ENCODE peak calls at places on chromosomes 7 and 10, in four cellular contexts. C, R, M and P are unnamed samples.

GRCh38 chr7:55271069-55271468 is 94.1 kb upstream of the LANCL2 start:
- DNase-seq in C (no peak), R (no peak), M (peak; percentile 9), P (no peak)

GRCh38 chr7:149799397-149800168 is 26.2 kb upstream of the ZNF467 start:
- DNase-seq in C (peak; percentile 35), R (peak; percentile 83), M (peak; percentile 70), P (peak; percentile 75)

GRCh38 chr7:66296001-66296521 is 90.9 kb downstream of the TPST1 start:
- DNase-seq in C (no peak), R (no peak), M (no peak), P (no peak)

GRCh38 chr7:72152171-72153131 is 259.7 kb downstream of the CALN1 start:
- DNase-seq in C (peak; percentile 87), R (no peak), M (no peak), P (no peak)

GRCh38 chr10:71302874-71303568 is 16.0 kb upstream of the SLC29A3 start:
- DNase-seq in C (peak; percentile 65), R (no peak), M (peak; percentile 71), P (peak; percentile 61)

GRCh38 chr10:131929122-131929845 is 28.5 kb downstream of the PPP2R2D start:
- DNase-seq in C (no peak), R (peak; percentile 31), M (peak; percentile 45), P (no peak)

GRCh38 chr7:140559410-140559809 is 80.1 kb upstream of the MKRN1 start:
- DNase-seq in C (no peak), R (no peak), M (no peak), P (no peak)

GRCh38 chr10:106043833-106044232 is 1120.7 kb downstream of the SORCS1 start:
- DNase-seq in C (no peak), R (no peak), M (no peak), P (no peak)

GRCh38 chr7:144454256-144455039 is 51.0 kb upstream of the NOBOX start:
- DNase-seq in C (no peak), R (no peak), M (no peak), P (peak; percentile 11)

GRCh38 chr7:79353720-79354468 is 99.6 kb downstream of the MAGI2 start:
- DNase-seq in C (no peak), R (no peak), M (no peak), P (no peak)

GRCh38 chr7:32591938-32592337 is 96.6 kb downstream of the AVL9 start:
- DNase-seq in C (no peak), R (no peak), M (no peak), P (no peak)

GRCh38 chr10:104247513-104248146 is 7.1 kb upstream of the GSTO1 start:
- DNase-seq in C (no peak), R (no peak), M (no peak), P (no peak)

GRCh38 chr10:71404510-71405295 is 8.0 kb downstream of the CDH23 start:
- DNase-seq in C (no peak), R (no peak), M (no peak), P (no peak)

GRCh38 chr10:8042864-8043568 is 11.5 kb upstream of the GATA3 start:
- DNase-seq in C (no peak), R (no peak), M (no peak), P (peak; percentile 22)

GRCh38 chr7:30659312-30659711 is 22.9 kb downstream of the CRHR2 start:
- DNase-seq in C (no peak), R (no peak), M (no peak), P (no peak)

GRCh38 chr7:128912281-128912680 is 1.8 kb upstream of the KCP start:
- DNase-seq in C (no peak), R (no peak), M (no peak), P (peak; percentile 24)

GRCh38 chr7:13880789-13881188 is 108.7 kb downstream of the ETV1 start:
- DNase-seq in C (no peak), R (no peak), M (no peak), P (no peak)

GRCh38 chr7:19080076-19080475 is 37.4 kb downstream of the TWIST1 start:
- DNase-seq in C (no peak), R (no peak), M (no peak), P (no peak)

GRCh38 chr10:96118604-96119450 is 11.3 kb upstream of the ZNF518A start:
- DNase-seq in C (peak; percentile 24), R (no peak), M (no peak), P (no peak)

GRCh38 chr7:118224521-118224920 is at the start of gene ANKRD7:
- DNase-seq in C (no peak), R (no peak), M (no peak), P (no peak)

GRCh38 chr10:26938578-26938977 is 77.8 kb upstream of the ABI1 start:
- DNase-seq in C (no peak), R (no peak), M (no peak), P (no peak)

GRCh38 chr10:59674211-59674836 is 35.3 kb downstream of the SLC16A9 start:
- DNase-seq in C (no peak), R (no peak), M (peak; percentile 37), P (no peak)

GRCh38 chr7:114885836-114886235 is 36.1 kb upstream of the MDFIC start:
- DNase-seq in C (no peak), R (no peak), M (no peak), P (no peak)

GRCh38 chr10:95208702-95209391 is 14.8 kb downstream of the ACSM6 start:
- DNase-seq in C (no peak), R (no peak), M (peak; percentile 5), P (peak; percentile 37)

GRCh38 chr10:107814865-107815487 is 650.5 kb upstream of the SORCS1 start:
- DNase-seq in C (peak; percentile 5), R (peak; percentile 67), M (peak; percentile 1), P (peak; percentile 54)

GRCh38 chr10:45490277-45490676 is 116.3 kb downstream of the ALOX5 start:
- DNase-seq in C (no peak), R (no peak), M (no peak), P (no peak)

GRCh38 chr7:137417464-137417863 is 73.9 kb upstream of the PTN start:
- DNase-seq in C (no peak), R (no peak), M (no peak), P (no peak)

GRCh38 chr7:68321076-68321639 is 1277.1 kb upstream of the AUTS2 start:
- DNase-seq in C (no peak), R (no peak), M (no peak), P (peak; percentile 50)

GRCh38 chr7:139457153-139457946 is 26.1 kb downstream of the KLRG2 start:
- DNase-seq in C (no peak), R (no peak), M (peak; percentile 43), P (no peak)

GRCh38 chr10:46020871-46021553 is 9.4 kb downstream of the NCOA4 start:
- DNase-seq in C (peak; percentile 92), R (no peak), M (no peak), P (no peak)

GRCh38 chr7:152925412-152926147 is 166.0 kb downstream of the ACTR3B start:
- DNase-seq in C (no peak), R (peak; percentile 76), M (no peak), P (peak; percentile 83)

GRCh38 chr7:135666156-135666555 is 3.8 kb downstream of the STMP1 start:
- DNase-seq in C (peak; percentile 64), R (no peak), M (no peak), P (no peak)

GRCh38 chr7:139943391-139943790 is 114.3 kb downstream of the TBXAS1 start:
- DNase-seq in C (no peak), R (no peak), M (no peak), P (peak; percentile 37)

DNA sequence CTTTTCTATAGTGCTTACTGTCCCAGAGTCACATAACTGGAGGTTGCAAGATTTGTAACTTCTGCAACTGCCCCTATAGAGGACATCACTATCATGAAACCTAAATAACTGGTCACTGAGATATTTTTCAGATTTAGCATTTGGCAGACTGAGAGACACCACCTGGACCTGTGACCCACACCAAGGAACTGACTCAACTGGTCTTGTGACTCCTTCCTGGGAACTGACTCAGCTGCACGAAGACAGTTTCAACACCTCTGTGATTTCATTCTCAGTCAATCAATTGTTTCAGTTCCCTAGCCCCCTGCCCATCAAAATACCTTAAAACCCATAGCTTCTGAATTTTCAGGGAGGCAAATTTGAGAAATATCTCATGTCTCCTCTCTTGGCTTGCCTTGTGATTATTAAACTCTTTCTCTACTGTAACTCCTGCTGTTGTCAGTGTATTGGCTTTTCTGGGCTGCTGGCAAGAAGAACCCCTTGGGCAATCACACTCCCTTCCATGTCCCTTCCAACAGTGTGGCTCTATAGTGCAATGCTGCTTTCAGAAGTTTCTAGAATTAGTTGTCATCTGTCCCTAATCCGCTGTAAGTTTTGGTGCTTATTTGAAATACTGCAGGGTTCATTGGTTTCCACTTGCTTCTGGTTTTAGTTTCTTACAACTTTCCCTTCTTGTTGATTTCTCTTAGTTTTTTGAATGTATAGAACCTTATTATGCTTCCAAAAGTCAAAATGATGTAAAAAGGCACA is 127.8 kb upstream of the ADCY1 start:
- DNase-seq in C (no peak), R (no peak), M (no peak), P (no peak)
- TF ChIP-seq FOXJ3 in C (no peak), R (no peak), M (no peak), P (no peak)

DNA sequence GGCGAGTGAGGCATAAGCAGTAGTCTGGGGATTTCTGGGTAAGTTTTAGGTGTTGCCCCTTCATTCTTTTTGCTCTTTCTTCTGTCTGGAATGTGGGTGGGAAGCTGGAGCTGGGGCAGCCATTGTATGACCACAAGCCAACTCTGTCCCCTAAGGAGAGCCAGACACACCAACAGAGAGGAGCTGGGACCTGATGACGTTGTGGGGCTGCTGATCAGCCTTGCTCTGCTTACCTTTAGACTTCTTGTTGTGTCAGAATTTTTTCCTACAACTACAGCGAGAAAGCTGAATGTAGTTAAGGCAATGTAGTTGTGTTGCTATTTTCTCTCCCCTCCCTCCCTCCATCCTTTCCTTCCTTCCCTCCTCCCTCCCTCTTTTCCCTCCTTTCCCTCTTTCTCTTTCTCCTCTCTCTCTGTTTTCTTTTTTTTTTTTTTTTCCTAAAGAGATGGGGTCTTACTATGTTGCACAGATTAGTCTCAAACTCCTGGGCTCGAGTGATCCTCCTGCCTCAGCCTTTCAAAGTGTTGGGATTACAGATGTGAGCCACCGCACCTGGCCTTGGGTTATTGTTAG is 6.4 kb upstream of the TSPAN14 start:
- DNase-seq in C (no peak), R (no peak), M (no peak), P (no peak)
- TF ChIP-seq FOXJ3 in C (no peak), R (no peak), M (no peak), P (no peak)

GRCh38 chr7:76047305-76047810 is 442 bp downstream of the STYXL1 start:
- DNase-seq in C (no peak), R (no peak), M (peak; percentile 34), P (no peak)
- TF ChIP-seq FOXJ3 in C (no peak), R (no peak), M (no peak), P (no peak)

DNA sequence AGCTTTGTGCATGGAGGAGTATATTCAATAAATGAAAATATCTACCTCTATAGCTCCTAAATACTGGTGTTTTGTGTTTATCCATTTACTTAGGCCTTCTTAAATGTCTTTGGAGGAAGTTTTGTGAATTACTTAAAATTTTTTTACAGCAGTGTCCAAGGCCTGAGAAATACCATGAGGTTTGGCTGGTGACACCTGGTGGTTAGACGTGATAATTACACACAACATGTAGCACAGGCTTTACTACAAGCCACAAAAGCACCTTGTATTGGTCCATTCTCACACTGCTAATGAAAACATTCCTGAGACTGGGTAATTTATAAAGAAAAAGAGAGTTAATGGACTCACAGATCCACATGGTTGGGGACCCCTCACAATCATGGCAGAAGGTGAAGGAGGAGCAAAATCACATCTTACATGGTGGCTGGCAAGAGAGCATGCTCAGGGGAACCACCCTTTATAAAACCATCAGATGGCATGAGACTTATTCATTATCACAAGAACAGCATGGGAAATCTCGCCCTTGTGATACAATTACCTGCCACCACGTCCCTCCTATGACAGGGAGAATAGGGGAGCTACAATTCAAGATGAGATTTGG is 20.6 kb downstream of the HYAL4 start:
- DNase-seq in C (peak; percentile 62), R (peak; percentile 42), M (peak; percentile 80), P (peak; percentile 49)
- TF ChIP-seq FOXJ3 in C (no peak), R (no peak), M (no peak), P (no peak)